ENCODE peak calls at places on chromosomes 11 and 22, in ten cellular contexts. G is NCI-H510A treated with DMSO at 0.1 percent for 48 hours; R is HuH-7; T is T-helper 2 cell; H is activated T-cell treated with anti-CD3 and anti-CD28 coated beads for 1 hour; I is activated CD4-positive, alpha-beta T cell treated with anti-CD3 and anti-CD28 coated beads for 36 hours; P is stimulated activated CD4-positive, alpha-beta T cell treated with anti-CD3 and anti-CD28 coated beads, TNF-alpha, amount 100 ng/mL, for 1 hour; W is fibroblast of the conjunctiva; E is left lung; O is fibroblast of lung. L is an unnamed sample.

GRCh38 chr11:64834723-64835615 is 9.5 kb downstream of the CDC42BPG start:
- DNase-seq in G (no peak), R (no peak), T (no peak), H (no peak), I (no peak), P (no peak), W (no peak), E (peak; percentile 73), O (no peak), L (no peak)

GRCh38 chr22:17164392-17165024 is 5.4 kb upstream of the HDHD5 start:
- DNase-seq in G (no peak), R (peak; percentile 57), T (no peak), H (no peak), I (no peak), P (no peak), W (no peak), E (no peak), O (no peak), L (no peak)

GRCh38 chr11:79081441-79082124 is 359.2 kb downstream of the TENM4 start:
- DNase-seq in G (no peak), R (no peak), T (no peak), H (no peak), I (no peak), P (no peak), W (no peak), E (no peak), O (no peak), L (peak; percentile 24)

GRCh38 chr22:22913989-22914388 is 26.4 kb downstream of the IGLL5 start:
- DNase-seq in G (no peak), R (no peak), T (no peak), H (no peak), I (no peak), P (no peak), W (no peak), E (no peak), O (no peak), L (no peak)

GRCh38 chr11:95283653-95284052 is 52.7 kb upstream of the SESN3 start:
- DNase-seq in G (no peak), R (no peak), T (no peak), H (no peak), I (no peak), P (no peak), W (peak; percentile 10), E (no peak), O (peak; percentile 19), L (no peak)

GRCh38 chr11:125128450-125128849 is 17.0 kb upstream of the TMEM218 start:
- DNase-seq in G (no peak), R (no peak), T (no peak), H (no peak), I (no peak), P (no peak), W (peak; percentile 41), E (no peak), O (peak; percentile 87), L (no peak)

GRCh38 chr11:12221136-12221535 is 110.7 kb downstream of the MICAL2 start:
- DNase-seq in G (no peak), R (no peak), T (no peak), H (no peak), I (no peak), P (no peak), W (no peak), E (no peak), O (no peak), L (no peak)

GRCh38 chr11:12801976-12802375 is 127.8 kb downstream of the TEAD1 start:
- DNase-seq in G (no peak), R (no peak), T (no peak), H (no peak), I (no peak), P (no peak), W (no peak), E (no peak), O (no peak), L (no peak)

GRCh38 chr11:75944515-75944914 is 129.5 kb downstream of the UVRAG start:
- DNase-seq in G (no peak), R (no peak), T (no peak), H (no peak), I (no peak), P (no peak), W (no peak), E (no peak), O (no peak), L (no peak)

GRCh38 chr11:77560605-77561004 is 29.1 kb upstream of the AQP11 start:
- DNase-seq in G (no peak), R (no peak), T (no peak), H (no peak), I (no peak), P (no peak), W (no peak), E (no peak), O (peak; percentile 24), L (no peak)

GRCh38 chr11:97965849-97966646 is 1054.7 kb upstream of the CNTN5 start:
- DNase-seq in G (no peak), R (no peak), T (no peak), H (no peak), I (no peak), P (no peak), W (peak; percentile 3), E (no peak), O (peak; percentile 84), L (no peak)

L was measured in NCI-H146.